ENCODE peak calls at places on chromosomes 12 and 14, in four cellular contexts. Z is IMR-90, M is H9, R is H1. I is an unnamed sample.

GRCh38 chr12:6828671-6829531 is 694 bp downstream of the P3H3 start:
- DNase-seq in Z (peak; percentile 50), M (peak; percentile 80), R (peak; percentile 81), I (peak; percentile 82)

GRCh38 chr14:91903070-91903469 is 35.7 kb upstream of the TC2N start:
- DNase-seq in Z (no peak), M (no peak), R (no peak), I (no peak)

GRCh38 chr12:83323866-83324265 is 637.2 kb downstream of the TMTC2 start:
- DNase-seq in Z (no peak), M (no peak), R (no peak), I (peak; percentile 71)

GRCh38 chr14:103899316-103899715 is 28.9 kb upstream of the TDRD9 start:
- DNase-seq in Z (no peak), M (no peak), R (no peak), I (no peak)

GRCh38 chr12:47216150-47216677 is 136.5 kb upstream of the AMIGO2 start:
- DNase-seq in Z (no peak), M (no peak), R (no peak), I (no peak)

GRCh38 chr12:68613209-68613904 is 2.7 kb downstream of the RAP1B start:
- DNase-seq in Z (no peak), M (no peak), R (no peak), I (no peak)

GRCh38 chr12:92898755-92899154 is 30.3 kb downstream of the EEA1 start:
- DNase-seq in Z (peak; percentile 10), M (no peak), R (no peak), I (no peak)

GRCh38 chr12:28114488-28114887 is 75.8 kb upstream of the CCDC91 start:
- DNase-seq in Z (peak; percentile 51), M (no peak), R (no peak), I (no peak)

GRCh38 chr12:121579190-121579791 is 1.5 kb downstream of the KDM2B start:
- DNase-seq in Z (no peak), M (peak; percentile 46), R (peak; percentile 59), I (no peak)

GRCh38 chr12:130126023-130126432 is 36.2 kb upstream of the FZD10 start:
- DNase-seq in Z (no peak), M (peak; percentile 78), R (no peak), I (peak; percentile 42)

GRCh38 chr12:130715996-130716917 is at the start of gene RIMBP2:
- DNase-seq in Z (peak; percentile 1), M (peak; percentile 83), R (peak; percentile 61), I (peak; percentile 89)

GRCh38 chr12:26338574-26339572 is 143.5 kb downstream of the SSPN start:
- DNase-seq in Z (peak; percentile 78), M (no peak), R (no peak), I (no peak)

DNA sequence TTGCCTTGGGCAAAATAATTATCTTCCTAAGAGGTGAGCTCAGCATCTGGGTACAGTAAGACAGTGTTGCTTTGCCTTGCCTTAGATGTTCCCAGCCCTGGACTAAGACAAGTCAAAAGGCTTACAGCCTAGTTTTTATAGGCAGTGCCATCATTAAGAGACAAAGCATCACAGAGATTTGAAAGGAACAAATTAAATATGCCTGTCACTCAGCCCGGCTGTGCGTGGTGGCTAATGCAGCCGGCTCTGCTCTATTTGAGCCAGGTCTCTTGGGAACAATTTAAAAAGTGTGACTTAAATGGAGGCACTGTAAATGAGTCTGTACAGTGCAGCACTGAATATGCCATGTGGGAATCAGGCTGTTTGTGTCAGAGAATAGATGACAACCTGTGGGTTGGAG is 1687.4 kb upstream of the FLRT2 start:
- DNase-seq in Z (no peak), M (no peak), R (no peak), I (no peak)
- H4K5ac ChIP-seq in Z (no peak overlapping the region), M (no peak overlapping the region), R (no peak overlapping the region), I (no peak overlapping the region)

GRCh38 chr12:17527021-17527420 is 563.0 kb downstream of the RERGL start:
- DNase-seq in Z (no peak), M (no peak), R (no peak), I (peak; percentile 14)
- H4K5ac ChIP-seq in Z (no peak overlapping the region), M (no peak overlapping the region), R (no peak overlapping the region), I (no peak overlapping the region)

GRCh38 chr14:100578552-100578951 is 8.7 kb downstream of the BEGAIN start:
- DNase-seq in Z (peak; percentile 22), M (no peak), R (no peak), I (no peak)

GRCh38 chr14:100577321-100577985 is 9.8 kb downstream of the BEGAIN start:
- DNase-seq in Z (no peak), M (no peak), R (no peak), I (no peak)

GRCh38 chr14:100580316-100581227 is 6.6 kb downstream of the BEGAIN start:
- DNase-seq in Z (no peak), M (no peak), R (no peak), I (no peak)

GRCh38 chr14:100576091-100577085 is 10.8 kb downstream of the BEGAIN start:
- DNase-seq in Z (no peak), M (no peak), R (no peak), I (no peak)

GRCh38 chr14:100577986-100578431 is 9.2 kb downstream of the BEGAIN start:
- DNase-seq in Z (no peak), M (no peak), R (no peak), I (no peak)
- H4K5ac ChIP-seq in Z (no peak overlapping the region), M (no peak overlapping the region), R (no peak overlapping the region), I (no peak overlapping the region)

DNA sequence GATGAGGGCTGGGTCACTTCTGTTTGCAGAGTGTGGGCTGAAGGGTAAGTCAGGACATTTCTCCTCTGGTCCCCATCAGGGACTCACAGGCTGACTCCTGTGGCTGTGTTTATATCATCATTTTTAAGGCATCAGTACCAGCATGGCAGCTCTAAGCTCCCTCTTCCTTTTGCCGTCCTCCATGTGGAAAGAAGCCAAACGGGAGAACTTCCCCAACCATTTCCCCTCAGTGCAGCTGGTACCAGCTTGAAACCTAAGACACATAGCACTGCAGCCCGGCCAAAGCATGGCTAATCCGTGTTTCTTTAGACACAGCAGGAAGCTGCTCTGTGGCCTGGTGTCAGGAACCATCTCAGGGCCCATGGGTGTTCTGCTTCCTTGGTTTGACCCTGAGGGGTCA is 31.9 kb upstream of the ATP2A2 start:
- DNase-seq in Z (peak; percentile 70), M (peak; percentile 14), R (no peak), I (no peak)
- H4K5ac ChIP-seq in Z (no peak overlapping the region), M (no peak overlapping the region), R (no peak overlapping the region), I (no peak overlapping the region)

GRCh38 chr12:40989785-40990184 is 198.3 kb upstream of the PDZRN4 start:
- DNase-seq in Z (no peak), M (no peak), R (no peak), I (no peak)

GRCh38 chr12:40988335-40988734 is 199.8 kb upstream of the PDZRN4 start:
- DNase-seq in Z (no peak), M (no peak), R (no peak), I (no peak)

GRCh38 chr12:40980346-40981005 is 207.6 kb upstream of the PDZRN4 start:
- DNase-seq in Z (peak; percentile 2), M (no peak), R (no peak), I (no peak)

GRCh38 chr12:40988831-40989230 is 199.3 kb upstream of the PDZRN4 start:
- DNase-seq in Z (no peak), M (no peak), R (no peak), I (no peak)

GRCh38 chr12:40986031-40986430 is 202.1 kb upstream of the PDZRN4 start:
- DNase-seq in Z (no peak), M (no peak), R (no peak), I (no peak)
- H4K5ac ChIP-seq in Z (no peak overlapping the region), M (no peak overlapping the region), R (no peak overlapping the region), I (no peak overlapping the region)

GRCh38 chr12:24711056-24711455 is 237.8 kb downstream of the BCAT1 start:
- DNase-seq in Z (no peak), M (no peak), R (no peak), I (no peak)

GRCh38 chr12:24708029-24708428 is 240.9 kb downstream of the BCAT1 start:
- DNase-seq in Z (no peak), M (no peak), R (no peak), I (no peak)

GRCh38 chr12:24707379-24707778 is 241.5 kb downstream of the BCAT1 start:
- DNase-seq in Z (no peak), M (no peak), R (no peak), I (no peak)

GRCh38 chr12:24708718-24709117 is 240.2 kb downstream of the BCAT1 start:
- DNase-seq in Z (no peak), M (no peak), R (no peak), I (no peak)

GRCh38 chr12:24709201-24709600 is 239.7 kb downstream of the BCAT1 start:
- DNase-seq in Z (peak; percentile 48), M (no peak), R (no peak), I (no peak)
- H4K5ac ChIP-seq in Z (no peak overlapping the region), M (no peak overlapping the region), R (no peak overlapping the region), I (no peak overlapping the region)

DNA sequence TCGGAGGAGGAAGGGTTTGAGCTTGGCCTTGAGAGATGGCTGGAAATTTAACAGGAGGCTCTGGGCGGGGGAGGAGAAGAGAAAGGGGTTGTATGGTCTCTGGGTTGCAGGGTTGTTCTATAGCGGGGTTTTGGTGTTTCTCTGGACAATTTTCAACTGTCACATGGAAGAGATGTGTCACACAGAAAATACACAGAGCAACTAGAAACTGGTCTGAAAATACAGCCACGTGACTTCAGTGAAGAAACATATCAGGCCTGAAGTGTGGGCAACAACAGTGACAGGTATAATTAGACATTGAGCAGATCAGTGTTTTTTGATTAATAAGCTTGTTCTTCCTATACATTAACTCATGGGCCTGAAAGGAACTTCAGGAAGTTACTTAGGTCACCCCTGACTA is 205.3 kb upstream of the HMGA2 start:
- DNase-seq in Z (no peak), M (no peak), R (no peak), I (no peak)
- H4K5ac ChIP-seq in Z (peak overlapping the region; percentile 44), M (no peak overlapping the region), R (no peak overlapping the region), I (no peak overlapping the region)

DNA sequence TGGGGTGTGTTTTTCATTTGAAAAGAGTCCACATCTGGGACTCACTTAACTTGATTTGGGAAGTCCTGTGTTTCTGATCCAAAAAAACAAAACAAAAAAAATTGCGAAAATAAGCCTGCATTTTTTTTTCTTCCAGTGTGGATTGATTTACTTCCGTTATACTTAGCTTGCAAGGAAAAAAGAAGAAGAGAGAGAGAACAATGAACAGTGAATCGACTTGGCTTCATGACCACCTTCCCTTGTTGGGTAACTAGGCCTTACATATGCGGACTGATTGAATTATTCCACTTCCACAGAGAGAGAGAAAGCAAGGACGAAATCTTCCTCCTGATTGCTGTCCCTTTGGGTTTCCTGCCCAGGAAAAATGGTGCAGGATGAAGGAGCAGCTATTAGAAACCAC is 506.2 kb upstream of the TBX3 start:
- DNase-seq in Z (no peak), M (no peak), R (no peak), I (no peak)
- H4K5ac ChIP-seq in Z (no peak overlapping the region), M (no peak overlapping the region), R (no peak overlapping the region), I (no peak overlapping the region)

GRCh38 chr14:63981569-63981968 is 128.8 kb downstream of the SYNE2 start:
- DNase-seq in Z (no peak), M (no peak), R (no peak), I (no peak)
- H4K5ac ChIP-seq in Z (no peak overlapping the region), M (no peak overlapping the region), R (no peak overlapping the region), I (no peak overlapping the region)